ENCODE peak calls at places on chromosomes 3 and 15, in four cellular contexts. One of them, this sample, is unnamed.

GRCh38 chr3:129289201-129289921 is 10.7 kb downstream of the HMCES start:
- DNase-seq in cardiac muscle cell: peak; percentile 74
- DNase-seq in M059J: peak; percentile 87
- DNase-seq in stimulated activated naive CD8-positive, alpha-beta T cell treated with anti-CD3 and anti-CD28 coated beads, Interleukin-15, Interleukin-2, amounts not matched to agents 100 U/mL and 50 U/mL, for 24 hours: no peak
- DNase-seq in this sample: no peak

GRCh38 chr15:83112959-83113299 is 5.5 kb downstream of the TM6SF1 start:
- DNase-seq in cardiac muscle cell: no peak
- DNase-seq in stimulated activated naive CD8-positive, alpha-beta T cell treated with anti-CD3 and anti-CD28 coated beads, Interleukin-15, Interleukin-2, amounts not matched to agents 100 U/mL and 50 U/mL, for 24 hours: no peak
- DNase-seq in M059J: no peak
- DNase-seq in this sample: no peak

GRCh38 chr15:75573001-75573400 is 6.1 kb downstream of the PTPN9 start:
- DNase-seq in stimulated activated naive CD8-positive, alpha-beta T cell treated with anti-CD3 and anti-CD28 coated beads, Interleukin-15, Interleukin-2, amounts not matched to agents 100 U/mL and 50 U/mL, for 24 hours: no peak
- DNase-seq in cardiac muscle cell: peak; percentile 42
- DNase-seq in M059J: no peak
- DNase-seq in this sample: no peak

GRCh38 chr15:40754574-40754882 is 526 bp downstream of the RMDN3 start:
- DNase-seq in stimulated activated naive CD8-positive, alpha-beta T cell treated with anti-CD3 and anti-CD28 coated beads, Interleukin-15, Interleukin-2, amounts not matched to agents 100 U/mL and 50 U/mL, for 24 hours: peak; percentile 29
- DNase-seq in cardiac muscle cell: peak; percentile 23
- DNase-seq in M059J: peak; percentile 19
- DNase-seq in this sample: peak; percentile 52

GRCh38 chr3:100073049-100073422 is 41.3 kb downstream of the FILIP1L start:
- DNase-seq in cardiac muscle cell: no peak
- DNase-seq in M059J: no peak
- DNase-seq in stimulated activated naive CD8-positive, alpha-beta T cell treated with anti-CD3 and anti-CD28 coated beads, Interleukin-15, Interleukin-2, amounts not matched to agents 100 U/mL and 50 U/mL, for 24 hours: no peak
- DNase-seq in this sample: no peak

GRCh38 chr3:9247361-9248231 is 1.9 kb downstream of the SRGAP3 start:
- DNase-seq in stimulated activated naive CD8-positive, alpha-beta T cell treated with anti-CD3 and anti-CD28 coated beads, Interleukin-15, Interleukin-2, amounts not matched to agents 100 U/mL and 50 U/mL, for 24 hours: no peak
- DNase-seq in cardiac muscle cell: no peak
- DNase-seq in M059J: no peak
- DNase-seq in this sample: no peak

GRCh38 chr15:99741835-99742234 is 8.6 kb upstream of the LYSMD4 start:
- DNase-seq in M059J: no peak
- DNase-seq in cardiac muscle cell: no peak
- DNase-seq in stimulated activated naive CD8-positive, alpha-beta T cell treated with anti-CD3 and anti-CD28 coated beads, Interleukin-15, Interleukin-2, amounts not matched to agents 100 U/mL and 50 U/mL, for 24 hours: no peak
- DNase-seq in this sample: no peak

GRCh38 chr3:126421573-126422119 is 26.9 kb downstream of the CFAP100 start:
- DNase-seq in cardiac muscle cell: no peak
- DNase-seq in M059J: no peak
- DNase-seq in stimulated activated naive CD8-positive, alpha-beta T cell treated with anti-CD3 and anti-CD28 coated beads, Interleukin-15, Interleukin-2, amounts not matched to agents 100 U/mL and 50 U/mL, for 24 hours: no peak
- DNase-seq in this sample: no peak

GRCh38 chr3:192700885-192701284 is 26.5 kb downstream of the FGF12 start:
- DNase-seq in M059J: no peak
- DNase-seq in cardiac muscle cell: no peak
- DNase-seq in stimulated activated naive CD8-positive, alpha-beta T cell treated with anti-CD3 and anti-CD28 coated beads, Interleukin-15, Interleukin-2, amounts not matched to agents 100 U/mL and 50 U/mL, for 24 hours: no peak
- DNase-seq in this sample: no peak

GRCh38 chr15:98903377-98904018 is 104.1 kb downstream of the PGPEP1L start:
- DNase-seq in cardiac muscle cell: peak; percentile 49
- DNase-seq in M059J: peak; percentile 67
- DNase-seq in stimulated activated naive CD8-positive, alpha-beta T cell treated with anti-CD3 and anti-CD28 coated beads, Interleukin-15, Interleukin-2, amounts not matched to agents 100 U/mL and 50 U/mL, for 24 hours: peak; percentile 10
- DNase-seq in this sample: no peak

GRCh38 chr3:65689436-65689835 is 349.3 kb downstream of the MAGI1 start:
- DNase-seq in stimulated activated naive CD8-positive, alpha-beta T cell treated with anti-CD3 and anti-CD28 coated beads, Interleukin-15, Interleukin-2, amounts not matched to agents 100 U/mL and 50 U/mL, for 24 hours: no peak
- DNase-seq in cardiac muscle cell: no peak
- DNase-seq in M059J: no peak
- DNase-seq in this sample: no peak

GRCh38 chr3:27712136-27713065 is 9.7 kb downstream of the EOMES start:
- DNase-seq in cardiac muscle cell: peak; percentile 87
- DNase-seq in M059J: peak; percentile 72
- DNase-seq in stimulated activated naive CD8-positive, alpha-beta T cell treated with anti-CD3 and anti-CD28 coated beads, Interleukin-15, Interleukin-2, amounts not matched to agents 100 U/mL and 50 U/mL, for 24 hours: peak; percentile 81
- DNase-seq in this sample: peak; percentile 86

GRCh38 chr15:53506370-53506769 is 253.1 kb downstream of the WDR72 start:
- DNase-seq in stimulated activated naive CD8-positive, alpha-beta T cell treated with anti-CD3 and anti-CD28 coated beads, Interleukin-15, Interleukin-2, amounts not matched to agents 100 U/mL and 50 U/mL, for 24 hours: no peak
- DNase-seq in cardiac muscle cell: no peak
- DNase-seq in M059J: no peak
- DNase-seq in this sample: no peak

GRCh38 chr3:8516783-8517182 is 15.2 kb downstream of the LMCD1 start:
- DNase-seq in cardiac muscle cell: no peak
- DNase-seq in stimulated activated naive CD8-positive, alpha-beta T cell treated with anti-CD3 and anti-CD28 coated beads, Interleukin-15, Interleukin-2, amounts not matched to agents 100 U/mL and 50 U/mL, for 24 hours: no peak
- DNase-seq in M059J: no peak
- DNase-seq in this sample: no peak

GRCh38 chr3:132285620-132285945 is 31.6 kb upstream of the ACP3 start:
- DNase-seq in M059J: no peak
- DNase-seq in cardiac muscle cell: peak; percentile 28
- DNase-seq in stimulated activated naive CD8-positive, alpha-beta T cell treated with anti-CD3 and anti-CD28 coated beads, Interleukin-15, Interleukin-2, amounts not matched to agents 100 U/mL and 50 U/mL, for 24 hours: no peak
- DNase-seq in this sample: no peak

GRCh38 chr3:33426630-33427341 is 13.4 kb downstream of the UBP1 start:
- DNase-seq in stimulated activated naive CD8-positive, alpha-beta T cell treated with anti-CD3 and anti-CD28 coated beads, Interleukin-15, Interleukin-2, amounts not matched to agents 100 U/mL and 50 U/mL, for 24 hours: no peak
- DNase-seq in M059J: no peak
- DNase-seq in cardiac muscle cell: no peak
- DNase-seq in this sample: no peak

GRCh38 chr3:120276767-120277166 is 8.3 kb downstream of the GPR156 start:
- DNase-seq in cardiac muscle cell: no peak
- DNase-seq in M059J: peak; percentile 19
- DNase-seq in stimulated activated naive CD8-positive, alpha-beta T cell treated with anti-CD3 and anti-CD28 coated beads, Interleukin-15, Interleukin-2, amounts not matched to agents 100 U/mL and 50 U/mL, for 24 hours: no peak
- DNase-seq in this sample: no peak

GRCh38 chr15:37981781-37982180 is 47.3 kb downstream of the TMCO5A start:
- DNase-seq in cardiac muscle cell: peak; percentile 68
- DNase-seq in stimulated activated naive CD8-positive, alpha-beta T cell treated with anti-CD3 and anti-CD28 coated beads, Interleukin-15, Interleukin-2, amounts not matched to agents 100 U/mL and 50 U/mL, for 24 hours: no peak
- DNase-seq in M059J: peak; percentile 44
- DNase-seq in this sample: no peak

GRCh38 chr3:155701882-155702465 is 42.9 kb downstream of the PLCH1 start:
- DNase-seq in M059J: peak; percentile 61
- DNase-seq in stimulated activated naive CD8-positive, alpha-beta T cell treated with anti-CD3 and anti-CD28 coated beads, Interleukin-15, Interleukin-2, amounts not matched to agents 100 U/mL and 50 U/mL, for 24 hours: no peak
- DNase-seq in cardiac muscle cell: peak; percentile 69
- DNase-seq in this sample: peak; percentile 37

GRCh38 chr15:39974656-39975230 is 40.8 kb downstream of the EIF2AK4 start:
- DNase-seq in stimulated activated naive CD8-positive, alpha-beta T cell treated with anti-CD3 and anti-CD28 coated beads, Interleukin-15, Interleukin-2, amounts not matched to agents 100 U/mL and 50 U/mL, for 24 hours: no peak
- DNase-seq in M059J: no peak
- DNase-seq in cardiac muscle cell: no peak
- DNase-seq in this sample: no peak

GRCh38 chr15:89090791-89091666 is 2.8 kb downstream of the ABHD2 start:
- DNase-seq in cardiac muscle cell: peak; percentile 80
- DNase-seq in stimulated activated naive CD8-positive, alpha-beta T cell treated with anti-CD3 and anti-CD28 coated beads, Interleukin-15, Interleukin-2, amounts not matched to agents 100 U/mL and 50 U/mL, for 24 hours: peak; percentile 50
- DNase-seq in M059J: peak; percentile 87
- DNase-seq in this sample: peak; percentile 32

This sample was measured in GM13976.